ENCODE peak calls at places on chromosomes 16 and 17, in nine cellular contexts. F, M, X, V, P, B, U, J and K are unnamed samples.

GRCh38 chr16:87847785-87848675 is 21.3 kb downstream of the SLC7A5 start:
- DNase-seq in B (no peak), U (peak; percentile 60), P (no peak), V (no peak), X (no peak), F (no peak), J (no peak), M (no peak), K (no peak)

GRCh38 chr17:60960398-60961065 is 282.9 kb downstream of the BCAS3 start:
- DNase-seq in M (no peak), V (no peak), U (no peak), P (no peak), F (no peak), B (no peak), J (no peak), X (no peak), K (no peak)

GRCh38 chr17:60224064-60224463 is 74.3 kb downstream of the CA4 start:
- DNase-seq in B (no peak), P (no peak), U (no peak), M (no peak), J (peak; percentile 52), X (no peak), V (no peak), F (no peak), K (no peak)

GRCh38 chr17:75872434-75873351 is 5.7 kb downstream of the TRIM47 start:
- DNase-seq in B (peak; percentile 90), F (no peak), J (peak; percentile 67), X (peak; percentile 23), M (no peak), U (peak; percentile 38), P (no peak), V (peak; percentile 80), K (no peak)

GRCh38 chr17:72634621-72635020 is 457.9 kb downstream of the SLC39A11 start:
- DNase-seq in V (no peak), X (peak; percentile 47), F (no peak), U (no peak), P (no peak), J (no peak), B (no peak), M (no peak), K (no peak)

GRCh38 chr17:64532409-64532808 is 25.6 kb downstream of the CEP95 start:
- DNase-seq in F (no peak), J (no peak), B (no peak), M (no peak), X (no peak), P (no peak), U (no peak), V (no peak), K (no peak)

GRCh38 chr17:66379539-66379938 is 77.1 kb downstream of the PRKCA start:
- DNase-seq in M (no peak), X (no peak), J (no peak), U (no peak), F (no peak), V (no peak), B (no peak), P (no peak), K (no peak)

GRCh38 chr17:76417499-76418143 is 33.2 kb downstream of the SPHK1 start:
- DNase-seq in P (no peak), V (no peak), M (no peak), X (peak; percentile 43), U (no peak), F (no peak), J (no peak), B (no peak), K (no peak)

GRCh38 chr17:32881054-32881453 is 4.1 kb upstream of the MYO1D start:
- DNase-seq in M (no peak), X (no peak), F (no peak), V (no peak), J (peak; percentile 24), P (no peak), U (no peak), B (no peak), K (peak; percentile 27)

GRCh38 chr17:8963665-8964258 is 1.7 kb downstream of the PIK3R5 start:
- DNase-seq in X (no peak), J (no peak), B (no peak), U (no peak), M (no peak), F (no peak), V (no peak), P (no peak), K (no peak)

GRCh38 chr16:72722552-72722951 is 325.4 kb downstream of the ZFHX3 start:
- DNase-seq in U (no peak), B (no peak), F (no peak), V (no peak), M (no peak), P (no peak), J (peak; percentile 87), X (peak; percentile 70), K (no peak)

GRCh38 chr17:45172541-45173286 is 11.0 kb downstream of the HEXIM2 start:
- DNase-seq in P (no peak), V (peak; percentile 64), J (peak; percentile 36), U (peak; percentile 91), M (peak; percentile 30), F (peak; percentile 77), X (no peak), B (peak; percentile 70), K (no peak)

GRCh38 chr17:9976283-9977009 is 71.4 kb upstream of the RCVRN start:
- DNase-seq in V (no peak), J (no peak), X (no peak), B (no peak), U (no peak), M (no peak), P (no peak), F (no peak), K (no peak)

GRCh38 chr16:90040152-90041023 is 21.1 kb upstream of the DBNDD1 start:
- DNase-seq in M (no peak), P (no peak), F (no peak), V (no peak), J (no peak), X (no peak), B (no peak), U (no peak), K (no peak)